ENCODE peak calls at places on chromosomes 4 and X, in five cellular contexts. T is A549, J is GM12878, G is endothelial cell of umbilical vein, U is HepG2. L is an unnamed sample.
A peak's percentile ranks its signal among the peaks of the same experiment; 100 is the strongest.

GRCh38 chrX:68999351-68999750 is 165.9 kb downstream of the PJA1 start:
- DNase-seq in T (no peak), J (no peak), G (peak; percentile 33), U (no peak), L (no peak)

GRCh38 chr4:139054791-139055376 is 39.3 kb downstream of the NOCT start:
- DNase-seq in T (no peak), J (no peak), G (no peak), U (no peak), L (no peak)

GRCh38 chr4:126924237-126924636 is 708.5 kb upstream of the INTU start:
- DNase-seq in T (no peak), J (no peak), G (no peak), U (no peak), L (no peak)

GRCh38 chr4:152990471-152991131 is 54.5 kb downstream of the FHDC1 start:
- DNase-seq in T (no peak), J (no peak), G (no peak), U (no peak), L (no peak)

GRCh38 chr4:184812181-184812542 is 13.6 kb downstream of the ACSL1 start:
- DNase-seq in T (no peak), J (no peak), G (no peak), U (no peak), L (no peak)

GRCh38 chrX:56000729-56001128 is 231.4 kb upstream of the KLF8 start:
- DNase-seq in T (no peak), J (no peak), G (no peak), U (no peak), L (no peak)

GRCh38 chr4:80268081-80268823 is 1.8 kb downstream of the FGF5 start:
- DNase-seq in T (no peak), J (no peak), G (no peak), U (no peak), L (no peak)

GRCh38 chrX:22060451-22060940 is 28.4 kb downstream of the PHEX start:
- DNase-seq in T (no peak), J (no peak), G (peak; percentile 6), U (no peak), L (peak; percentile 35)

GRCh38 chr4:7773401-7774187 is 166.1 kb downstream of the AFAP1 start:
- DNase-seq in T (no peak), J (no peak), G (no peak), U (no peak), L (no peak)

GRCh38 chrX:155966876-155967275 is 30.6 kb upstream of the IL9R start:
- DNase-seq in T (peak; percentile 22), J (peak; percentile 12), G (no peak), U (peak; percentile 54), L (peak; percentile 81)

GRCh38 chrX:111886678-111887077 is 10.7 kb downstream of the TRPC5OS start:
- DNase-seq in T (no peak), J (no peak), G (no peak), U (no peak), L (no peak)

GRCh38 chr4:7367361-7367760 is 67.4 kb downstream of the PSAPL1 start:
- DNase-seq in T (no peak), J (no peak), G (no peak), U (no peak), L (no peak)

GRCh38 chr4:36411338-36411737 is 129.9 kb downstream of the DTHD1 start:
- DNase-seq in T (no peak), J (no peak), G (no peak), U (no peak), L (no peak)

GRCh38 chrX:58025979-58026378 is 115.7 kb upstream of the ZXDA start:
- DNase-seq in T (peak; percentile 6), J (no peak), G (peak; percentile 19), U (peak; percentile 17), L (peak; percentile 53)

DNA sequence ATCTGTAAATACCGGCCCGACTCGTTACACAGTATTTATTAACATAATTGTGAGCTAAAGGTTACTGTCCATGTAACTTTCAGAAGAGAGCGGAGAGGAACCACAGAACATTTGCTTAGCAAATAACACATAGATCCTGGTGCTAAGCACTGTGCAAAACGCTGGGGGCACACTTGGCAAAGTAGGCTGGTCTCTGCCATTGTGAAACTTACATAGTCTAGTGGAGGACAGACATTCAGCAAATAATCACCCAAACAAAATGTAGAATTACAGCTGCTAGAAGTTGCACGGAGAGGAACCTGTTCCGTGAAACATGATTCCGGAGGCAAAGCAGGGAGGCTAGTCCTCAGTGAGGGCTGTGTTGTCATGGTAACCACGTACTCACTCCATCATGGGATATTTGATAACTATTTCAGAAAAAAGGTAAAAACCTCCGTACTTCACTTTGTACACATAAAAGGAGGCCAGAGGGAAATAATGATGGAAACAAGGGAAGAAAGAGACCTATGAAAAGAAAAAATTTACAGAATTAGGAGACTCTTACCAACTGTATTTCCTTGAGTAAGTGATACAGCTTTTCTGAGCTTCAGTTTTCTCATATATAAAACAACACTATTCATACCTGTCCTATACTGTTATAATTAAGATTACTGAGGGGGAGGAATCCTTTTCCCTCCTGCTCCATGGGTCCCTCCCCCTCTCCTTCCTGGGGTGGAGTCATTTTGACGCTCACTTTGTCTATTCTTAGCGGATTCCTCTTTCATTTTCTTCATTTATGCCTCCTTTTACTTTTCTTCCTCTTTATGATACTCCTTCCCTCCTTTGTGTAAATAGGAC is 760 bp upstream of the RASGEF1B start:
- DNase-seq in T (peak; percentile 14), J (peak; percentile 24), G (no peak), U (peak; percentile 24), L (peak; percentile 78)
- TF ChIP-seq MYC in T (no peak), J (no peak), G (no peak), U (no peak), L (no peak)

GRCh38 chrX:15143050-15143824 is 126.6 kb downstream of the ASB9 start:
- DNase-seq in T (peak; percentile 9), J (no peak), G (peak; percentile 18), U (peak; percentile 45), L (peak; percentile 43)
- TF ChIP-seq MYC in T (no peak), J (no peak), G (no peak), U (no peak), L (no peak)

GRCh38 chr4:48986654-48987164 is 634 bp downstream of the CWH43 start:
- DNase-seq in T (no peak), J (no peak), G (no peak), U (no peak), L (no peak)
- TF ChIP-seq MYC in T (no peak), J (no peak), G (no peak), U (no peak), L (no peak)

GRCh38 chrX:142637206-142637605 is 388.5 kb upstream of the SPANXN4 start:
- DNase-seq in T (no peak), J (no peak), G (no peak), U (no peak), L (no peak)
- TF ChIP-seq MYC in T (no peak), J (no peak), G (no peak), U (no peak), L (no peak)

GRCh38 chr4:102094474-102094873 is 250.8 kb downstream of the SLC39A8 start:
- DNase-seq in T (no peak), J (no peak), G (no peak), U (no peak), L (no peak)
- TF ChIP-seq MYC in T (no peak), J (no peak), G (no peak), U (no peak), L (no peak)

DNA sequence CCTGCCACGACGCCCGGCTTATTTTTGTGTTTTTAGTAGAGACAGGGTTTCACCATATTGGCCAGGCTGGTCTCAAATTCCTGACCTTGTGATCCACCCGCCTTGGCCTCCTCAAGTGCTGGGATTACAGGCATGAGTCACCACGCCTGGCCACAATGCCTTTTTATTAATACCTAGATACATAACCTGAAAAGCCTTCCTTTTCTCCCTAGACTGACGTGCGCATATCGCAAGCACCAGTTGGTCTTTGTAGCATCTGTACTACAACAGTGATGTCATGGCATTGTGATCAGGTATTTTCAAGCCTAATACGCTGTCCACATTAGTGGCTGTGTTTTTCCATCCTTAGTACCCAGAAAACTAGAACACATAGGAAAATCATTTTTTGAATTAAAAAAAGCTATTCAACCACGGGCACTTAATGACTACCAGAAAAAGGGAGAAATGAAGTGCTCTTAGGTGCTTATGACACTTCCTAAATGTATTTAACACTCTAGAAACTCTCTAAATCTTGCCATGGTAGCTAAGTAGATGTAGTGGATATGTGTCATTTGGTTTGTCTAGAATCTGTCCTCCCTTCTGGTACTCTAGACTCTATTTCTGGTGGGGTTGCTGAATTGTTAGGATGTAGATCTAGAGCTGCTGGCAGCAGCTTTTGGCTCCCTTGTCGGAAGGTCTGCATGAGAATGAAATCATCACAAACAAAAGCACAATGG is 707.8 kb downstream of the STIM2 start:
- DNase-seq in T (no peak), J (no peak), G (no peak), U (no peak), L (no peak)
- TF ChIP-seq MYC in T (no peak), J (no peak), G (no peak), U (no peak), L (no peak)

DNA sequence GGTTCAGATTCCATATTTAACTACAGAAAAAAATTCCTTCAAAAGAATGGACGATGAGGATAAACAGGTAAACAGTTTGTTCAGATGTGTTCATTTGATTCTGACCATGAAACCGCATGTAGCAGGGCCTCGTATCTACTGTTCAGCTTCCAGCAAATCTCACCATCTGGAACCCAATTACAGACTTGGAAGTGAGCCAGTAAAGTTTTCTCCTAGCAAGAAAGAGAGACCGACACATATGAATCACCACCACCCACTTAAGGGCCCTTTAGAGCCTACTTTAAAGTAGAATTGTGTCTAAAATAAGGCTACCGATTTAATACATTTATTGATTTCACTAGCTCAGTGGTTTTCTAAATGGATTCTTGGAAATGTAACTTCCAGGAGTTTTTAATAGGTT is 75.7 kb downstream of the REPS2 start:
- DNase-seq in T (no peak), J (no peak), G (no peak), U (no peak), L (no peak)
- TF ChIP-seq MYC in T (no peak), J (no peak), G (no peak), U (no peak), L (no peak)

L was measured in NB4.